ENCODE peak calls at places on chromosomes 5 and 9, in four cellular contexts. Q, U, H and R are unnamed samples.

GRCh38 chr5:166713281-166713680 is 1578.2 kb upstream of the WWC1 start:
- DNase-seq in U (no peak), Q (no peak), H (no peak), R (no peak)

GRCh38 chr9:108374606-108375005 is 481.2 kb downstream of the ACTL7B start:
- DNase-seq in U (no peak), H (no peak), Q (no peak), R (no peak)

GRCh38 chr5:59066367-59067163 is 483.7 kb downstream of the RAB3C start:
- DNase-seq in U (no peak), H (no peak), Q (peak), R (no peak)

GRCh38 chr9:75892168-75892901 is 1.9 kb downstream of the PCSK5 start:
- DNase-seq in U (peak), Q (peak), H (no peak), R (no peak)

GRCh38 chr5:16713386-16713928 is 96.7 kb upstream of the RETREG1 start:
- DNase-seq in U (no peak), H (no peak), Q (peak), R (no peak)

GRCh38 chr5:169153405-169153804 is 147.5 kb downstream of the SLIT3 start:
- DNase-seq in H (no peak), U (no peak), Q (no peak), R (no peak)

GRCh38 chr9:90546200-90546599 is 96.4 kb downstream of the DIRAS2 start:
- DNase-seq in U (no peak), H (no peak), Q (peak), R (no peak)

GRCh38 chr9:69357030-69357853 is 32.2 kb downstream of the ENTREP1 start:
- DNase-seq in Q (no peak), U (peak), H (no peak), R (no peak)

GRCh38 chr9:27227192-27227591 is 69.8 kb downstream of the EQTN start:
- DNase-seq in U (no peak), Q (peak), H (no peak), R (no peak)

GRCh38 chr9:133347515-133347984 is 381 bp downstream of the MED22 start:
- DNase-seq in Q (peak), H (peak), U (peak), R (no peak)

GRCh38 chr5:153562189-153562588 is 71.7 kb downstream of the GRIA1 start:
- DNase-seq in H (no peak), Q (peak), U (no peak), R (no peak)

GRCh38 chr5:10227396-10227795 is 22.3 kb downstream of the ATPSCKMT start:
- DNase-seq in U (no peak), H (no peak), Q (peak), R (no peak)

GRCh38 chr5:179553875-179554274 is 3.5 kb downstream of the RUFY1 start:
- DNase-seq in Q (peak), U (no peak), H (no peak), R (no peak)

GRCh38 chr9:79471577-79472543 is 99.9 kb upstream of the TLE4 start:
- DNase-seq in H (no peak), Q (peak), U (peak), R (no peak)

GRCh38 chr5:53430618-53431252 is 49.7 kb upstream of the FST start:
- DNase-seq in Q (peak), H (no peak), U (no peak), R (no peak)
- TF ChIP-seq CTCF in Q (peak), H (peak), U (peak), R (no peak)

GRCh38 chr9:105957830-105958229 is 263.5 kb downstream of the TMEM38B start:
- DNase-seq in U (no peak), H (no peak), Q (no peak), R (no peak)

GRCh38 chr9:105954517-105954916 is 260.2 kb downstream of the TMEM38B start:
- DNase-seq in U (no peak), H (no peak), Q (no peak), R (no peak)

GRCh38 chr9:105963700-105964099 is 269.4 kb downstream of the TMEM38B start:
- DNase-seq in U (no peak), Q (no peak), H (no peak), R (no peak)

GRCh38 chr9:105959491-105959890 is 265.1 kb downstream of the TMEM38B start:
- DNase-seq in Q (no peak), U (no peak), H (no peak), R (no peak)

DNA sequence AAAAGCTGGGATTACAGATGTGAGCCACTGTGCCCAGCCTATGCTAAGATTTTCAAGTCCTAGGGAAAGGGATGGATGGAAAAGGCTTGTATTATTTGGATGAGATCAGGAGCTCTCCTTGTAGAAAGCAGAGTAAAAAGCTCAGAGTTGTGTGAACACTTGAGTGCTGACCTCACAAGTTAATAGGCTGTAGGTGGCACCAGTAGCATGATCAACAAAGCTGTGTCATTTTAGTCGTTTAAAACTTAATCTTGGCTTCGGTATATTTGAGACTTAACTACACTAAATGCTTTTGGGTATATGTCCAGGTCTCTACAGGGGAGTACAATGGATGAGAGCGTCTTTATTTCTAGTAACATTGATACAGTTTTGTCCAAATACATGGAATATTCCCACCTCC is 264.2 kb downstream of the TMEM38B start:
- DNase-seq in Q (no peak), H (no peak), U (no peak), R (no peak)
- TF ChIP-seq CTCF in Q (no peak), H (no peak), U (no peak), R (no peak)

GRCh38 chr5:54390539-54391031 is 64.9 kb upstream of the HSPB3 start:
- DNase-seq in Q (no peak), U (no peak), H (no peak), R (no peak)
- TF ChIP-seq CTCF in Q (no peak), U (no peak), H (no peak), R (no peak)

GRCh38 chr9:129624947-129625346 is 1.0 kb upstream of the NTMT1 start:
- DNase-seq in H (no peak), Q (peak), U (no peak), R (no peak)
- TF ChIP-seq CTCF in H (no peak), Q (no peak), U (no peak), R (no peak)

GRCh38 chr5:155906046-155906445 is 420.9 kb upstream of the SGCD start:
- DNase-seq in H (no peak), Q (no peak), U (no peak), R (no peak)
- TF ChIP-seq CTCF in H (no peak), Q (no peak), U (no peak), R (no peak)

GRCh38 chr5:180618830-180619562 is 27.7 kb upstream of the SCGB3A1 start:
- DNase-seq in Q (peak), U (no peak), H (no peak), R (no peak)
- TF ChIP-seq CTCF in Q (peak), U (no peak), H (no peak), R (no peak)